ENCODE peak calls at places on chromosomes 6 and 20, in eight cellular contexts. G is HCT116, I is OCI-LY7, Q is GM23338, J is SK-N-SH, H is PC-3, K is MM.1S, U is hepatocyte. X is an unnamed sample. For H3K9me2, the result is how much of the 10 kb centered on the place peaks cover.

GRCh38 chr20:60630609-60631008 is 621.5 kb upstream of the CDH4 start:
- DNase-seq in G (no peak), I (no peak), Q (no peak), J (no peak), H (no peak), K (no peak), U (no peak), X (no peak)

GRCh38 chr6:27078734-27079357 is 168.7 kb upstream of the PRSS16 start:
- DNase-seq in G (peak), I (peak), Q (peak), J (peak), H (peak), K (peak), U (peak), X (peak)

GRCh38 chr6:108745664-108746336 is 102.4 kb upstream of the ARMC2 start:
- DNase-seq in G (no peak), I (no peak), Q (no peak), J (no peak), H (no peak), K (no peak), U (no peak), X (no peak)

GRCh38 chr20:39152742-39153141 is 190.6 kb downstream of the DHX35 start:
- DNase-seq in G (no peak), I (no peak), Q (no peak), J (no peak), H (no peak), K (no peak), U (no peak), X (no peak)

GRCh38 chr6:133290926-133291325 is 49.8 kb downstream of the EYA4 start:
- DNase-seq in G (no peak), I (no peak), Q (no peak), J (no peak), H (no peak), K (no peak), U (no peak), X (no peak)

GRCh38 chr6:146814148-146814750 is 215.5 kb downstream of the ADGB start:
- DNase-seq in G (no peak), I (no peak), Q (no peak), J (no peak), H (no peak), K (no peak), U (no peak), X (no peak)

GRCh38 chr6:41582540-41582939 is 36.4 kb downstream of the FOXP4 start:
- DNase-seq in G (no peak), I (no peak), Q (no peak), J (no peak), H (no peak), K (no peak), U (no peak), X (no peak)

GRCh38 chr20:46990017-46990810 is 95.6 kb downstream of the EYA2 start:
- DNase-seq in G (no peak), I (no peak), Q (no peak), J (no peak), H (peak), K (no peak), U (no peak), X (no peak)

GRCh38 chr6:134623391-134623790 is 305.5 kb upstream of the SGK1 start:
- DNase-seq in G (no peak), I (no peak), Q (no peak), J (no peak), H (no peak), K (no peak), U (no peak), X (no peak)

GRCh38 chr20:43457640-43458421 is at the start of gene SRSF6:
- DNase-seq in G (peak), I (peak), Q (peak), J (peak), H (peak), K (peak), U (peak), X (peak)

GRCh38 chr6:45054610-45055009 is 273.5 kb upstream of the RUNX2 start:
- DNase-seq in G (no peak), I (no peak), Q (no peak), J (no peak), H (no peak), K (peak), U (no peak), X (no peak)

GRCh38 chr6:170075659-170076223 is 215.1 kb downstream of the DLL1 start:
- DNase-seq in G (no peak), I (no peak), Q (no peak), J (peak), H (no peak), K (no peak), U (no peak), X (no peak)

GRCh38 chr6:17863971-17864754 is 123.3 kb downstream of the KIF13A start:
- DNase-seq in G (peak), I (no peak), Q (no peak), J (no peak), H (peak), K (no peak), U (no peak), X (peak)

GRCh38 chr6:101114703-101115102 is 233.6 kb upstream of the ASCC3 start:
- DNase-seq in G (peak), I (peak), Q (peak), J (peak), H (peak), K (peak), U (peak), X (peak)

GRCh38 chr20:37278966-37279590 is 10.4 kb upstream of the MANBAL start:
- DNase-seq in G (no peak), I (no peak), Q (no peak), J (no peak), H (no peak), K (no peak), U (peak), X (no peak)

GRCh38 chr20:13613917-13614316 is 24.8 kb downstream of the TASP1 start:
- DNase-seq in G (no peak), I (no peak), Q (no peak), J (no peak), H (no peak), K (no peak), U (no peak), X (no peak)

GRCh38 chr6:123415844-123416468 is 220.8 kb downstream of the TRDN start:
- DNase-seq in G (peak), I (peak), Q (peak), J (peak), H (peak), K (peak), U (peak), X (peak)

GRCh38 chr6:9523462-9523861 is 891.4 kb downstream of the TFAP2A start:
- DNase-seq in G (no peak), I (no peak), Q (no peak), J (no peak), H (peak), K (no peak), U (peak), X (peak)

GRCh38 chr6:71721642-71722041 is 164.7 kb upstream of the RIMS1 start:
- DNase-seq in G (no peak), I (no peak), Q (no peak), J (no peak), H (no peak), K (no peak), U (no peak), X (no peak)

GRCh38 chr20:49230575-49231211 is 11.5 kb downstream of the DDX27 start:
- DNase-seq in G (no peak), I (no peak), Q (no peak), J (no peak), H (no peak), K (no peak), U (no peak), X (no peak)

GRCh38 chr20:2596673-2597279 is 55.7 kb upstream of the NOP56 start:
- DNase-seq in G (no peak), I (no peak), Q (peak), J (no peak), H (no peak), K (no peak), U (no peak), X (no peak)

GRCh38 chr6:41562633-41562975 is 16.4 kb downstream of the FOXP4 start:
- DNase-seq in G (no peak), I (no peak), Q (peak), J (no peak), H (no peak), K (no peak), U (no peak), X (no peak)

GRCh38 chr20:22429175-22430153 is 154.9 kb downstream of the FOXA2 start:
- DNase-seq in G (no peak), I (no peak), Q (no peak), J (no peak), H (no peak), K (no peak), U (peak), X (no peak)

GRCh38 chr6:111793711-111794111 is 79.5 kb downstream of the FYN start:
- DNase-seq in G (no peak), I (no peak), Q (no peak), J (no peak), H (no peak), K (no peak), U (no peak), X (no peak)

GRCh38 chr6:42249279-42249678 is 31.6 kb upstream of the MRPS10 start:
- DNase-seq in G (no peak), I (no peak), Q (no peak), J (no peak), H (no peak), K (no peak), U (no peak), X (no peak)

GRCh38 chr6:19472850-19473249 is 364.3 kb upstream of the ID4 start:
- DNase-seq in G (no peak), I (peak), Q (peak), J (no peak), H (peak), K (no peak), U (no peak), X (no peak)

GRCh38 chr6:147211831-147212230 is 7.6 kb downstream of the STXBP5 start:
- DNase-seq in G (no peak), I (no peak), Q (no peak), J (no peak), H (no peak), K (no peak), U (no peak), X (no peak)

GRCh38 chr6:53795702-53796450 is 1.1 kb downstream of the LRRC1 start:
- DNase-seq in G (no peak), I (peak), Q (peak), J (peak), H (peak), K (peak), U (peak), X (peak)

GRCh38 chr6:252775-253526 is 39.3 kb upstream of the DUSP22 start:
- DNase-seq in G (no peak), I (no peak), Q (no peak), J (no peak), H (no peak), K (peak), U (no peak), X (no peak)

GRCh38 chr6:148824291-148824690 is 77.5 kb downstream of the UST start:
- DNase-seq in G (no peak), I (no peak), Q (no peak), J (no peak), H (no peak), K (no peak), U (no peak), X (no peak)

GRCh38 chr6:3849681-3850450 is 693 bp downstream of the FAM50B start:
- DNase-seq in G (no peak), I (no peak), Q (peak), J (no peak), H (no peak), K (no peak), U (no peak), X (no peak)

GRCh38 chr6:106591111-106591825 is 38.0 kb downstream of the RTN4IP1 start:
- DNase-seq in G (no peak), I (no peak), Q (no peak), J (no peak), H (peak), K (no peak), U (no peak), X (peak)

GRCh38 chr20:41138527-41139226 is 1.3 kb downstream of the PLCG1 start:
- DNase-seq in G (no peak), I (peak), Q (peak), J (peak), H (no peak), K (no peak), U (peak), X (peak)

GRCh38 chr6:166381381-166381732 is 1.4 kb downstream of the MPC1 start:
- DNase-seq in G (no peak), I (no peak), Q (no peak), J (no peak), H (peak), K (no peak), U (no peak), X (no peak)
- H3K9me2 ChIP-seq in G (under half), I (under half), Q (under half), J (under half), H (under half), K (under half), U (under half), X (under half)

GRCh38 chr6:125739364-125739763 is 10.1 kb upstream of the HEY2 start:
- DNase-seq in G (no peak), I (no peak), Q (no peak), J (no peak), H (no peak), K (no peak), U (no peak), X (no peak)
- TF ChIP-seq CTCF in G (no peak), I (no peak), Q (no peak), J (no peak), H (no peak), K (no peak), U (no peak), X (no peak)

DNA sequence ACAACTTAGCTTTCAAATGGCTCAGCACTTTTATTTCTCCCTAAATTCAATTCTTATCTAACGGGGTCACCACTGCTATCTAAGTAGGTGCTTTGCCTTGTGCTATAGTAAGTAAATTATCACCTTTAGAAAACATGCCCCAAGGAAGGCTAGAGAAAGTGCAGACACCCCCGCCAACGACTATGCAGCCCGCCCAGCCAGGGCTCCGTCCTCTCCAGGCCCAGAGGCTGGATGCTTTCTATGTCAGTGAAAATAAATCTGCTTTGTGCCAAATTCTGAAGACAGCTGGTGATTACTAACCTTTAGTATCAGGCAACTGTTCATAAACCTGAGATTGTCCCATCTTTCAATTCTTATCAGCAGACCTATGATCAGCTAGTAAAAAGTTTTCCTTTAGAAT is 14.3 kb downstream of the KIAA0319 start:
- DNase-seq in G (no peak), I (no peak), Q (no peak), J (peak), H (no peak), K (no peak), U (no peak), X (no peak)
- H3K9me2 ChIP-seq in G (under half), I (under half), Q (under half), J (under half), H (under half), K (under half), U (under half), X (under half)

GRCh38 chr20:57580478-57581201 is 19.7 kb downstream of the PCK1 start:
- DNase-seq in G (no peak), I (no peak), Q (no peak), J (no peak), H (no peak), K (no peak), U (no peak), X (no peak)

GRCh38 chr20:57583289-57584257 is 22.7 kb downstream of the PCK1 start:
- DNase-seq in G (no peak), I (no peak), Q (no peak), J (no peak), H (no peak), K (no peak), U (no peak), X (no peak)

GRCh38 chr20:57581202-57582028 is 20.5 kb downstream of the PCK1 start:
- DNase-seq in G (no peak), I (no peak), Q (no peak), J (no peak), H (no peak), K (no peak), U (no peak), X (no peak)

GRCh38 chr20:57582029-57582378 is 21.1 kb downstream of the PCK1 start:
- DNase-seq in G (no peak), I (no peak), Q (no peak), J (no peak), H (no peak), K (no peak), U (no peak), X (no peak)

DNA sequence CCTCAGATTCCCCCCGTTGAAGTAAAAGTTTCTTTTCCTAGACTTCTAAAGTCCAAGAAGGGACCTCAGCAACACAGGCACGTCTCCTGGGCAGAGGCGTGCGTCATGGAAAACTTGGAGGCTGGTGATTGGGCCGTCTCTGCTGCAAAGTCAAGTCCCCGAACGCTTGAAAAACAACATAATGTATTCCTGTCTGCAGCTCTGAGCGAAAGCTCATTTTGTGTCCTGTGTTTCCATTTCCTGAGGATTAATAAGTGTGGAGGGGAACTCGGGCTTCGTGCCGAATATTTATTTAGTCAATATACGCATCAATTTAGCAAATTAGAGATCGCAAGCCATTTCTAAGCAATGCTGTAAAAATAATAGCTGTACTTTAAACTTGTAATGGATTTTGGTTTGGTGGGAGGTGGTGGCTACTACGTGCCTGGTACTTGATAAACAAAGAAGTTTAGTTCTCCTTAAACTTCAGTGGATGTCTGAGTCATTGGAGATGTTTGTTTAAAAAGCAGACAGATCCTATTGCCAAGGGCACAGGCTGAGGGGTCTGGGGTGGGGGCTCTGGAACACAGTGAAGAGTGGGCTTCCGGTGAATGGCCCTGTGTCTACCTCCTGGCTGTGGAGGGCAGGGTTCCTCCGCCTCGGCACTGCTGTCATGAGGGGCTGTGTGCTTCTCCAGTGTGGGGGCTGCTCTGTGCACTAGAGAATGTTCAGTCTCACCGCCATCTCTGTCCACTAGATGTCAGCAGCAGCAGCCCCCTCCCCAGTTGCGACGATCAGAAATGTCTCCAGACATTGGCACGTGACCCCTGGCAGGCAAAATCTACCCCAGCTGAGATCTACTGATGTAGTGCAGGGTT is 21.8 kb downstream of the PCK1 start:
- DNase-seq in G (no peak), I (peak), Q (peak), J (peak), H (peak), K (no peak), U (peak), X (no peak)
- TF ChIP-seq CTCF in G (peak), I (peak), Q (peak), J (peak), H (peak), K (peak), U (peak), X (peak)

DNA sequence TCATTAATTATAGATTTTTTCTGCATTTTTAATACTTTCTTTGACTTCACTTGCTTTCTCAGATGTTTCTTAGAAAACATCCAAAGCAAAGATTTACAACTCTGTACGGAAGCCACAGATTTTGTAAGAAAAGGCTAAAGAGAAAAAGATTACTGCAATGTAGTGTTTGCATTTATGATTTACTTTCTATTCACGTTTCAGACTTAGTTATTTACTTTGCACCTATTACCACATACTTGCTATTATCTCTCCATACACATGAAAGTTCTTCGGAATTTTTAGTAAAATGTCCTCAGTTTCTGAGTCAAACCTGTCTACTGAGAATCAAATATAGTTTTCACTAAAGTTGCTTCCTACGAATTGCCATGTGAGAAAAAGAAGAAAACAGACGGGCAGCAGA is 22.2 kb upstream of the PHACTR2 start:
- DNase-seq in G (no peak), I (no peak), Q (no peak), J (no peak), H (no peak), K (no peak), U (no peak), X (no peak)
- H3K9me2 ChIP-seq in G (under half), I (under half), Q (under half), J (under half), H (under half), K (under half), U (under half), X (under half)

DNA sequence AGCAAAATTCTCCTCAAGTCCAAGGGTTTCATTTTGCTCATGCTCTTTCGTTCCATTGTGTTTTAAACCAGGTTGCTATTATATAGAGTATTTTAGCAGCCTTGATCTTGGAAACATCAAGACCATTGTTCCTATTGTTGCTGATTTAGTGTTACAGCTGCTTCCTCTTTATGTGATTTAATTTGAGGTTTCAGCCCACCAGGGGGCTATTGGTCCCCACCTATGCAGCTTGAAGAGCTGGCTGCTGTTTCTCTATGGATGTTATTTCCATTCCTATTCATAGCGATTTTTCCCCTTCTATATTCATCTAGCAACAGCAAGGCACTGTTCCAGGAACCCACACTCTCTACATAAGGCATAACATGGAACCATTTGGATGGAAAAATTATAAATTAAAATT is 418.8 kb downstream of the CDKAL1 start:
- DNase-seq in G (no peak), I (no peak), Q (peak), J (peak), H (no peak), K (no peak), U (no peak), X (no peak)
- TF ChIP-seq CTCF in G (peak), I (no peak), Q (peak), J (peak), H (peak), K (no peak), U (no peak), X (no peak)

DNA sequence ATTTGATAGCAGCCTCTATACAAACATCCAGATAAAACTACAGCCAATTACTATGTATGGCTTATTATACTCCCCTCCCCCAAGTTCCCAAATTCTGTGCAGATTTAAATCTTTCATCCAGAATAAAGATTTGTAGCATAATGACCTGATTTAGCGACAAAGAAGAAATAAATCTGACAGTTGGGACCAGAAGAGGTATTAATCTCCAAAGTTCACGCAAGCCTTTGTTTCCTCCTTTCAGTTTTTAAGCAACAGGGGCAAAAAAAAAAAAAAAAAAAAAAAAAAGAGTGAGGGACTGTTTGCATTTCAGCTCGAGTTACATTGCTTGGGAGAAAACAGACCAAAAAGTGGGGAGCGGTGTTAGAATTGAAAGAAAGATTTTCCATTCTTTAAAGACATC is 121.5 kb upstream of the MAP3K7 start:
- DNase-seq in G (no peak), I (no peak), Q (no peak), J (no peak), H (no peak), K (no peak), U (no peak), X (no peak)
- H3K9me2 ChIP-seq in G (under half), I (under half), Q (under half), J (under half), H (under half), K (under half), U (under half), X (under half)

GRCh38 chr20:61696181-61696735 is 369.4 kb downstream of the TAF4 start:
- DNase-seq in G (no peak), I (no peak), Q (no peak), J (no peak), H (no peak), K (no peak), U (no peak), X (no peak)
- TF ChIP-seq CTCF in G (no peak), I (no peak), Q (no peak), J (no peak), H (no peak), K (no peak), U (no peak), X (no peak)